ENCODE peak calls at places on chromosomes 3 and 15, in six cellular contexts. Z is GM13976; V is H9; J is GM12878; Y is CD4-positive, alpha-beta T cell; H is choroid plexus epithelial cell. D is an unnamed sample.

GRCh38 chr3:159859424-159859823 is 129.2 kb upstream of the IL12A start:
- DNase-seq in H (no peak), V (no peak), Z (no peak), J (no peak), Y (no peak), D (no peak)

GRCh38 chr3:66989860-66990696 is 8.0 kb upstream of the KBTBD8 start:
- DNase-seq in H (peak), Z (peak), Y (no peak), V (no peak), J (peak), D (peak)

GRCh38 chr3:70011582-70011981 is 12.0 kb downstream of the SAMMSON start:
- DNase-seq in Z (no peak), J (no peak), Y (no peak), H (peak), V (no peak), D (no peak)

GRCh38 chr3:160040181-160040580 is 51.5 kb downstream of the IL12A start:
- DNase-seq in H (no peak), Y (no peak), V (no peak), Z (no peak), J (no peak), D (peak)

GRCh38 chr3:11638669-11639402 is 4.9 kb downstream of the VGLL4 start:
- DNase-seq in Z (no peak), Y (no peak), H (peak), V (no peak), J (no peak), D (no peak)

GRCh38 chr3:16297991-16298885 is 33.2 kb downstream of the OXNAD1 start:
- DNase-seq in V (no peak), H (no peak), Y (no peak), J (no peak), Z (no peak), D (no peak)

GRCh38 chr15:73996939-73997338 is 2.4 kb downstream of the PML start:
- DNase-seq in J (no peak), Y (no peak), Z (peak), H (peak), V (no peak), D (peak)

GRCh38 chr3:81302045-81302444 is 459.4 kb downstream of the GBE1 start:
- DNase-seq in Y (no peak), H (peak), J (no peak), Z (peak), V (peak), D (peak)

GRCh38 chr15:34994925-34995324 is 6.8 kb upstream of the ZNF770 start:
- DNase-seq in V (no peak), Y (no peak), Z (no peak), J (no peak), H (no peak), D (no peak)

GRCh38 chr3:144162042-144162441 is 190.4 kb downstream of the DIPK2A start:
- DNase-seq in Y (no peak), V (no peak), J (no peak), Z (no peak), H (peak), D (peak)

GRCh38 chr15:73388256-73388781 is 19.6 kb upstream of the HCN4 start:
- DNase-seq in J (no peak), Y (no peak), V (peak), H (peak), Z (no peak), D (peak)

GRCh38 chr15:90681480-90681879 is 35.7 kb upstream of the BLM start:
- DNase-seq in H (peak), V (no peak), J (no peak), Y (no peak), Z (no peak), D (peak)

GRCh38 chr3:47343471-47343971 is 37.3 kb upstream of the PTPN23 start:
- DNase-seq in Y (no peak), V (no peak), Z (no peak), H (no peak), J (no peak), D (no peak)

GRCh38 chr3:116920836-116921596 is 211.4 kb downstream of the TUSC7 start:
- DNase-seq in Z (no peak), Y (no peak), H (peak), J (no peak), V (no peak), D (no peak)

GRCh38 chr3:52245322-52246263 is at the start of gene PPM1M:
- DNase-seq in V (peak), H (peak), J (no peak), Y (peak), Z (peak), D (peak)

GRCh38 chr15:39285066-39285465 is 295.8 kb upstream of the THBS1 start:
- DNase-seq in J (no peak), V (no peak), Y (no peak), H (peak), Z (no peak), D (no peak)

GRCh38 chr3:48301814-48302194 is 31.7 kb downstream of the SPINK8 start:
- DNase-seq in Z (no peak), Y (no peak), J (no peak), V (no peak), H (peak), D (peak)

GRCh38 chr15:64246364-64247189 is 83.8 kb upstream of the PPIB start:
- DNase-seq in J (peak), Y (no peak), Z (peak), H (peak), V (peak), D (peak)

GRCh38 chr15:85639752-85640381 is 154.9 kb downstream of the KLHL25 start:
- DNase-seq in V (no peak), Y (no peak), Z (peak), H (peak), J (no peak), D (peak)

DNA sequence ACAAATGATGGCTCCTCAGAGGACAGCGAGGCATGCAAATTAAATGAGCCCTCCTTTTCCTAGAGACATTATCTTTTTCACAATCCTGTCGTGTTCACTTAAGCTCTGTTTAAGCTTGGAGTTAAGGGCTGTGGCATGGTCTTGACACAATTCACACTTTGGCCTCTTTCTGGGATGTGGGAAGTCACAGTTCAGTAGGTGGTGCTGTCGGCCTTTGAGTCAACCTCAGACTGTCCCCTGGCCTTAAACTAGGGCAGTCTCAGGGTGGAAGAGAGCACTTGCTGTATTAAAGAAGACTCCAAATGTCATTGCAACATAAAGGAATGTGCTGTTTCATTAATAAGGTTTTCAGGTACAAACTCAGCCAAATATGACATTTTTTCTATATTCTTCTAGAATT is 351.0 kb downstream of the MCTP2 start:
- DNase-seq in H (peak), V (peak), J (peak), Y (no peak), Z (peak), D (peak)
- TF ChIP-seq CTCF in H (peak), V (peak), J (peak), Y (peak), Z (peak), D (peak)

GRCh38 chr3:53677406-53677805 is 168.8 kb downstream of the CHDH start:
- DNase-seq in Z (no peak), H (no peak), V (no peak), Y (no peak), J (no peak), D (peak)
- TF ChIP-seq CTCF in Z (peak), H (no peak), V (no peak), Y (no peak), J (peak), D (no peak)

GRCh38 chr15:59632714-59633113 is 21.1 kb downstream of the GCNT3 start:
- DNase-seq in Y (no peak), Z (no peak), J (no peak), V (peak), H (peak), D (peak)
- TF ChIP-seq CTCF in Y (no peak), Z (no peak), J (peak), V (peak), H (peak), D (peak)

GRCh38 chr3:124635169-124635539 is 95.1 kb upstream of the UMPS start:
- DNase-seq in V (no peak), Y (no peak), H (no peak), J (no peak), Z (no peak), D (no peak)

GRCh38 chr3:124634210-124635168 is 95.8 kb upstream of the UMPS start:
- DNase-seq in V (peak), Z (no peak), Y (no peak), J (no peak), H (no peak), D (no peak)

GRCh38 chr3:124636863-124637296 is 93.4 kb upstream of the UMPS start:
- DNase-seq in H (no peak), Z (no peak), J (no peak), V (no peak), Y (no peak), D (no peak)

GRCh38 chr3:124633527-124633926 is 96.7 kb upstream of the UMPS start:
- DNase-seq in J (no peak), Y (no peak), H (no peak), V (no peak), Z (no peak), D (no peak)

DNA sequence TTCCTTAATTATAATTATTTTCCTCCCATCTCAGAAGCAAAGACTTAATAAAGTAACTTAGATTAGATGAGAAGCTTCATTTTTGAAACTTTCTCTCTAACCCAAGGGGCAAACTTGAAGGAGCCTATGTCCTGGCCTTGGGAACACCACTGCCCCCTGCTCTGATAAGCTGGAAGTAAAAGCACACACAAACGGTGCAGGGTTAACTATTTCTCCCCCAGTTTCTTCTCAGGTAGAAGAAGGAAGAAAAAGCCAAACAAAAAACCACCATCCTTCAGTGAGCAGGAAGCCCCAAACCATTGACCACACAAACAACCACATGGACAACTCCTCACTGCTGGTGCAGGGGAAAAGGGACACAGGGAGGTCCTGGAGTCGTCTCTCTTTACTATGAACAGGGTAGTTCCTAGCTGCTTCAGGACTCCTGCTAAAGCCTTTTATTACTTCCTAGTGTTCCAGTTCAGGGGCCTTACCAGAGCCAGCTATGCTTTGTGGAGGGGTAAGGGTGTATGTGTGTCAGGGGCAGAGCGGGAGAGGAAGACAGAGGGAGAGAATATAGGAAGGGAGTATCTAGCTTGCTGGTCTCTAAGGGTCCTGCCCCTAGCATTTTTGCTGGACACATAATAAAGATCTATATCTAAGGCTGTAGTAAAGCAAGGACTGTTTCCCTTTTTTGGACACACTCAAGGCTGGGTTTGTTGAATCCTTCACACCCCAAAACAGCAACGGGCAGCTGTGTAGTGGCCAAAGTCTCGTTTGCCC is 94.0 kb upstream of the UMPS start:
- DNase-seq in J (no peak), H (no peak), V (no peak), Y (no peak), Z (no peak), D (no peak)
- TF ChIP-seq CTCF in J (no peak), H (no peak), V (peak), Y (no peak), Z (no peak), D (no peak)

GRCh38 chr15:75044258-75044878 is 21.0 kb downstream of the PPCDC start:
- DNase-seq in V (no peak), H (no peak), J (no peak), Z (no peak), Y (no peak), D (no peak)

GRCh38 chr15:75043509-75044257 is 20.3 kb downstream of the PPCDC start:
- DNase-seq in J (peak), Y (no peak), H (peak), Z (peak), V (no peak), D (peak)

GRCh38 chr15:75038948-75039533 is 15.7 kb downstream of the PPCDC start:
- DNase-seq in Z (no peak), J (no peak), Y (no peak), H (no peak), V (no peak), D (no peak)

GRCh38 chr15:75045332-75046015 is 22.1 kb downstream of the PPCDC start:
- DNase-seq in Z (no peak), Y (no peak), J (peak), H (no peak), V (no peak), D (no peak)

GRCh38 chr15:75042730-75043508 is 19.5 kb downstream of the PPCDC start:
- DNase-seq in H (peak), Y (peak), J (peak), Z (peak), V (peak), D (peak)
- TF ChIP-seq CTCF in H (peak), Y (no peak), J (peak), Z (peak), V (peak), D (peak)

GRCh38 chr3:57933589-57933988 is 74.6 kb upstream of the FLNB start:
- DNase-seq in J (no peak), V (no peak), Y (no peak), H (no peak), Z (no peak), D (no peak)

GRCh38 chr3:57934373-57934772 is 73.8 kb upstream of the FLNB start:
- DNase-seq in H (no peak), J (no peak), Y (no peak), V (no peak), Z (no peak), D (no peak)

GRCh38 chr3:57939776-57940175 is 68.4 kb upstream of the FLNB start:
- DNase-seq in J (no peak), Y (no peak), V (no peak), Z (no peak), H (no peak), D (no peak)

GRCh38 chr3:57937092-57937491 is 71.1 kb upstream of the FLNB start:
- DNase-seq in H (no peak), V (no peak), Y (no peak), J (no peak), Z (no peak), D (no peak)

DNA sequence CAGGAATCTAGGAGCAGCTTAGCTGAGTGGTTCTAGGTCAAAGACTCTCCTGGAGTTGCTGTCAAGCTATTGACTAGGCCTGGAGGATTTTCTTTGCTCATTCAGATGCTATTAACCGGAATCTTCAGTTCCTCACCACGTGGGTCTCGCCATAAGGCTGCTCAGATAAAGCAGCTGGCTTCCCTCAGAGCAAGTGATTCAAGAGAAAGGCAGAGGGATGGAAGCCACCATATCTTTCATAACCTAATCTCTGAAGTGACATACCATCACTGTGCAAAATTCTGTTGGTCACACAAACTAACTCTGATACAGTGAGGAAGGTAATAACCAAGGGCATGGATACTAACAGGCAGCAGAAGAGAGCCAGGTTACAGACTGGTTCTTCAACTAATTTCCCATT is 72.7 kb upstream of the FLNB start:
- DNase-seq in H (no peak), J (no peak), Y (no peak), V (no peak), Z (no peak), D (no peak)
- TF ChIP-seq CTCF in H (no peak), J (no peak), Y (no peak), V (no peak), Z (no peak), D (no peak)

D was measured in MCF 10A.